ENCODE peak calls at places on chromosome 12, in six cellular contexts. K is foreskin fibroblast, E is uterus, L is A549, N is astrocyte of the cerebellum, X is tibial artery. Q is an unnamed sample.
A peak's percentile ranks its signal among the peaks of the same experiment; 100 is the strongest.

GRCh38 chr12:121467638-121468403 is 67.9 kb downstream of the RNF34 start:
- DNase-seq in L (peak; percentile 25), K (peak; percentile 53), E (peak; percentile 41), N (no peak), X (no peak), Q (no peak)

GRCh38 chr12:67578976-67579661 is 69.4 kb upstream of the DYRK2 start:
- DNase-seq in E (no peak), K (no peak), X (no peak), L (no peak), N (no peak), Q (no peak)

GRCh38 chr12:80100566-80100965 is 1.2 kb downstream of the OTOGL start:
- DNase-seq in N (peak; percentile 15), X (no peak), L (no peak), K (peak; percentile 45), E (no peak), Q (no peak)

GRCh38 chr12:47303207-47303606 is 223.4 kb upstream of the AMIGO2 start:
- DNase-seq in N (no peak), K (no peak), E (no peak), L (no peak), X (no peak), Q (no peak)

GRCh38 chr12:4910502-4911315 is 1.0 kb downstream of the KCNA1 start:
- DNase-seq in L (no peak), X (no peak), E (no peak), N (no peak), K (peak; percentile 23), Q (no peak)

GRCh38 chr12:106274575-106275081 is 26.8 kb upstream of the CKAP4 start:
- DNase-seq in L (no peak), N (no peak), E (no peak), X (no peak), K (no peak), Q (no peak)

GRCh38 chr12:117134059-117134458 is 34.8 kb upstream of the TESC start:
- DNase-seq in E (no peak), K (peak; percentile 62), N (no peak), X (no peak), L (no peak), Q (no peak)

GRCh38 chr12:52566847-52567291 is 6.8 kb downstream of the KRT74 start:
- DNase-seq in X (no peak), N (no peak), K (no peak), E (no peak), L (no peak), Q (peak; percentile 68)

GRCh38 chr12:1499351-1499750 is 95.0 kb downstream of the FBXL14 start:
- DNase-seq in E (no peak), K (no peak), L (no peak), N (no peak), X (no peak), Q (no peak)

GRCh38 chr12:53657041-53657440 is 18.8 kb downstream of the ATP5MC2 start:
- DNase-seq in L (no peak), X (no peak), E (no peak), K (peak; percentile 58), N (no peak), Q (no peak)

GRCh38 chr12:59372971-59373370 is 222.9 kb upstream of the SLC16A7 start:
- DNase-seq in N (no peak), L (no peak), K (peak; percentile 35), X (no peak), E (no peak), Q (no peak)

GRCh38 chr12:66077542-66077941 is 53.0 kb downstream of the LLPH start:
- DNase-seq in K (no peak), E (no peak), N (no peak), X (no peak), L (no peak), Q (no peak)

GRCh38 chr12:125315771-125316170 is 250.5 kb downstream of the AACS start:
- DNase-seq in N (no peak), L (no peak), E (no peak), X (no peak), K (no peak), Q (no peak)

GRCh38 chr12:131494141-131494733 is 216.7 kb upstream of the SFSWAP start:
- DNase-seq in N (no peak), K (no peak), X (no peak), E (no peak), L (no peak), Q (no peak)

GRCh38 chr12:1117970-1118563 is 127.0 kb downstream of the ERC1 start:
- DNase-seq in E (peak; percentile 76), K (peak; percentile 86), L (peak; percentile 13), X (peak; percentile 72), N (peak; percentile 80), Q (peak; percentile 48)

GRCh38 chr12:14452865-14453264 is 87.4 kb downstream of the ATF7IP start:
- DNase-seq in E (no peak), N (no peak), K (no peak), L (no peak), X (no peak), Q (no peak)

GRCh38 chr12:121581681-121582439 is 1.0 kb upstream of the KDM2B start:
- DNase-seq in X (peak; percentile 62), L (no peak), E (no peak), K (peak; percentile 82), N (no peak), Q (peak; percentile 23)

GRCh38 chr12:114605918-114606317 is 78.1 kb downstream of the TBX3 start:
- DNase-seq in E (no peak), N (no peak), K (no peak), L (no peak), X (no peak), Q (no peak)

GRCh38 chr12:124720687-124721500 is 142.8 kb downstream of the SCARB1 start:
- DNase-seq in X (no peak), N (no peak), K (peak; percentile 62), L (no peak), E (peak; percentile 84), Q (peak; percentile 66)

GRCh38 chr12:42145552-42146215 is 1.0 kb upstream of the GXYLT1 start:
- DNase-seq in K (peak; percentile 23), N (no peak), E (no peak), X (no peak), L (no peak), Q (no peak)

GRCh38 chr12:122643207-122643805 is 59.9 kb downstream of the HCAR2 start:
- DNase-seq in X (no peak), K (no peak), E (no peak), N (no peak), L (no peak), Q (no peak)

GRCh38 chr12:20451759-20452158 is 83.4 kb downstream of the PDE3A start:
- DNase-seq in X (no peak), N (no peak), E (no peak), K (peak; percentile 53), L (peak; percentile 10), Q (no peak)

GRCh38 chr12:112049351-112049750 is 36.1 kb downstream of the ERP29 start:
- DNase-seq in E (no peak), K (no peak), X (no peak), L (no peak), N (no peak), Q (no peak)

GRCh38 chr12:77060883-77061240 is 4.5 kb downstream of the E2F7 start:
- DNase-seq in N (no peak), L (no peak), E (no peak), X (no peak), K (no peak), Q (no peak)

GRCh38 chr12:52179396-52179973 is 12.3 kb downstream of the KRT80 start:
- DNase-seq in E (no peak), X (no peak), K (no peak), L (no peak), N (no peak), Q (no peak)

GRCh38 chr12:1531160-1531653 is 63.2 kb downstream of the FBXL14 start:
- DNase-seq in N (no peak), K (peak; percentile 56), E (no peak), L (no peak), X (no peak), Q (no peak)

GRCh38 chr12:78671295-78671694 is 193.3 kb upstream of the SYT1 start:
- DNase-seq in K (peak; percentile 59), N (peak; percentile 75), E (no peak), X (no peak), L (no peak), Q (no peak)

GRCh38 chr12:78666584-78666983 is 198.0 kb upstream of the SYT1 start:
- DNase-seq in E (no peak), K (no peak), L (no peak), N (no peak), X (no peak), Q (no peak)

GRCh38 chr12:78674311-78675085 is 190.1 kb upstream of the SYT1 start:
- DNase-seq in E (no peak), K (peak; percentile 58), N (no peak), L (no peak), X (no peak), Q (no peak)

DNA sequence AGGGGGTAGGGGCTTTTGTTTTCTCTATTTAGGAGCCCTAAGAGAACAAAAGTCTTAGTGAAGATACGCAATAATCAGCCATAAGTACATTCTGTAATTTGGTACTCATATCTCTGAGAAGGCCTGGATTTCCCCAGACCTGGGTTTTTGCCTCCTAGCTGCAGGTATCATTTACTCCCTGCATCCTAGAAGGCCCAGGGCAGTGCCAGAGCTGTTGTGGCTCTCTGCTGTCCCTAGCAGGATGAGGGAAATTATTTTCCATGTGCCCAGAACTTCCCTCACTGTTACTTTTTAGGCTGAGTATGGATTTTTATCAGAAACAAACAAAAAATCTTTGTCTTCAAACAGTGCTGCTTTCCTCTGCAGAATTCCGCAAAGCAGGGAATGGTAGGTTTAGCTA is 192.5 kb upstream of the SYT1 start:
- DNase-seq in K (no peak), N (no peak), E (no peak), X (no peak), L (no peak), Q (no peak)
- TF ChIP-seq CTCF in K (no peak), N (no peak), E (no peak), X (no peak), L (no peak), Q (no peak)

GRCh38 chr12:50103767-50104321 is at the start of gene GPD1:
- DNase-seq in X (no peak), N (no peak), L (no peak), K (peak; percentile 70), E (peak; percentile 62), Q (peak; percentile 73)
- H3K4me3 ChIP-seq in X (no peak within 1 kb of the TSS), N (no peak within 1 kb of the TSS), L (no peak within 1 kb of the TSS), K (no peak within 1 kb of the TSS), E (no peak within 1 kb of the TSS), Q (peak within 1 kb of the TSS; percentile 59)

GRCh38 chr12:84508325-84508861 is 404.2 kb downstream of the SLC6A15 start:
- DNase-seq in N (peak; percentile 32), X (peak; percentile 36), K (peak; percentile 95), E (peak; percentile 29), L (peak; percentile 11), Q (no peak)
- TF ChIP-seq CTCF in N (peak; percentile 64), X (peak; percentile 25), K (peak; percentile 63), E (peak; percentile 25), L (no peak), Q (peak; percentile 38)

GRCh38 chr12:130286041-130286440 is 51.6 kb upstream of the PIWIL1 start:
- DNase-seq in X (no peak), E (no peak), N (no peak), K (no peak), L (no peak), Q (no peak)

GRCh38 chr12:130281157-130281799 is 56.4 kb upstream of the PIWIL1 start:
- DNase-seq in L (peak; percentile 25), X (no peak), N (no peak), E (no peak), K (peak; percentile 11), Q (no peak)

DNA sequence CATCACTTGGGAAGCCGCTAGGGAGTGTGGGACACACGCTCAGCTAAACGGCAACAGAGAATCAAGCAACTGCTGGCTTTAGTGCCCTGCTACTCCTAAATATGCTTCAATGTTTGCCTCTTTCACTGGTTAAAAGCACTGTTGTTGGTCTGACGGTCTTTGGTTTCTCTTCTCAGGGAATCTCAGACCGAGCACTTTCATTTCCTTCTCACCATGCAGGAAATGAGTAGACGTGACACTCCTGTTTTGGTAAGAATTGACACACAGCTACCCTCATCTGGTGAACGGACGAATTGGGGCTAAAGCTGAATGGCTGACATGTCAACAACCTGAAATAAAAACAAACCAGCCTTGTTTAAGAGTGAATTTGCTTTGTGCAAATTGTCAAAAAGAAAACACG is 57.5 kb upstream of the PIWIL1 start:
- DNase-seq in E (no peak), X (no peak), L (no peak), N (no peak), K (peak; percentile 2), Q (no peak)
- H3K4me3 ChIP-seq in E (no peak overlapping the region), X (peak overlapping the region; percentile 42), L (no peak overlapping the region), N (no peak overlapping the region), K (peak overlapping the region; percentile 46), Q (peak overlapping the region; percentile 25)